ENCODE peak calls at places on chromosomes 13 and 19, in six cellular contexts. G is activated T-helper 2 cell treated with anti-CD3 and anti-CD28 coated beads, Interferon-gamma antibody, Interleukin-2, Interleukin-4, amounts not matched to agents 10 μg/mL and 5 μg/mL and 100 μg/mL, durations not matched to agents 14 hours and 24 hours and 36 hours; E is H7; W is cardiac muscle cell; S is transverse colon; I is SW480. K is an unnamed sample.

GRCh38 chr13:21297452-21297851 is 121.0 kb downstream of the MRPL57 start:
- DNase-seq in G (no peak), E (no peak), W (no peak), S (no peak), I (no peak), K (peak; percentile 8)

GRCh38 chr19:46620716-46621115 is 4.2 kb downstream of the PTGIR start:
- DNase-seq in G (no peak), E (no peak), W (no peak), S (no peak), I (no peak), K (peak; percentile 54)

GRCh38 chr13:51311957-51312520 is 27.5 kb upstream of the SERPINE3 start:
- DNase-seq in G (no peak), E (peak; percentile 56), W (no peak), S (no peak), I (no peak), K (no peak)

GRCh38 chr19:47284324-47284899 is 9.7 kb downstream of the INAFM1 start:
- DNase-seq in G (no peak), E (peak; percentile 64), W (peak; percentile 71), S (no peak), I (peak; percentile 72), K (peak; percentile 78)

GRCh38 chr19:55384576-55385235 is 614 bp upstream of the TMEM238 start:
- DNase-seq in G (no peak), E (peak; percentile 58), W (no peak), S (peak; percentile 42), I (peak; percentile 74), K (no peak)

GRCh38 chr13:51913421-51914136 is 51.8 kb downstream of the CCDC70 start:
- DNase-seq in G (no peak), E (peak; percentile 69), W (peak; percentile 43), S (no peak), I (no peak), K (no peak)

GRCh38 chr13:74115138-74115537 is 19.1 kb downstream of the KLF12 start:
- DNase-seq in G (no peak), E (no peak), W (no peak), S (no peak), I (no peak), K (peak; percentile 78)

GRCh38 chr19:46784262-46785053 is 3.9 kb downstream of the SLC1A5 start:
- DNase-seq in G (peak; percentile 63), E (peak; percentile 90), W (peak; percentile 40), S (peak; percentile 89), I (peak; percentile 98), K (peak; percentile 82)

GRCh38 chr13:27200413-27201066 is 28.9 kb upstream of the USP12 start:
- DNase-seq in G (no peak), E (no peak), W (no peak), S (no peak), I (peak; percentile 9), K (no peak)

GRCh38 chr13:27172495-27172842 is 858 bp upstream of the USP12 start:
- DNase-seq in G (no peak), E (no peak), W (no peak), S (no peak), I (peak; percentile 51), K (no peak)

GRCh38 chr19:49490287-49491029 is 3.0 kb downstream of the RPL13A start:
- DNase-seq in G (no peak), E (peak; percentile 27), W (no peak), S (no peak), I (no peak), K (no peak)

K was measured in astrocyte of the hippocampus.